ENCODE peak calls at places on chromosome 9, in five cellular contexts. T, S, G, H and K are unnamed samples.

GRCh38 chr9:110427497-110428104 is 89.9 kb upstream of the TXNDC8 start:
- DNase-seq in H (peak; percentile 35), T (no peak), S (peak; percentile 13), G (peak; percentile 53), K (no peak)

GRCh38 chr9:117706421-117707150 is 2.4 kb downstream of the TLR4 start:
- DNase-seq in T (no peak), G (no peak), H (no peak), S (no peak), K (no peak)

GRCh38 chr9:23842531-23843129 is 16.6 kb upstream of the ELAVL2 start:
- DNase-seq in S (no peak), T (no peak), G (no peak), H (no peak), K (no peak)

GRCh38 chr9:38081356-38082108 is 12.5 kb upstream of the SHB start:
- DNase-seq in G (no peak), H (no peak), T (no peak), S (no peak), K (no peak)

GRCh38 chr9:120369608-120370220 is 210.3 kb downstream of the CDK5RAP2 start:
- DNase-seq in S (no peak), H (no peak), T (no peak), G (no peak), K (no peak)

GRCh38 chr9:120735415-120736126 is 21.3 kb upstream of the MEGF9 start:
- DNase-seq in T (no peak), G (peak; percentile 83), H (no peak), S (no peak), K (no peak)

GRCh38 chr9:70475211-70475610 is 60.8 kb upstream of the KLF9 start:
- DNase-seq in H (no peak), G (no peak), S (no peak), T (no peak), K (no peak)

GRCh38 chr9:70888471-70888870 is 232.9 kb downstream of the TRPM3 start:
- DNase-seq in S (no peak), H (no peak), G (no peak), T (no peak), K (no peak)

GRCh38 chr9:130104413-130105193 is 50.9 kb downstream of the GPR107 start:
- DNase-seq in T (no peak), G (peak; percentile 3), S (no peak), H (no peak), K (no peak)

GRCh38 chr9:4859035-4859434 is 66.3 kb downstream of the RCL1 start:
- DNase-seq in G (no peak), H (no peak), S (no peak), T (no peak), K (no peak)

GRCh38 chr9:5593904-5594303 is 35.0 kb upstream of the RIC1 start:
- DNase-seq in G (no peak), H (no peak), S (no peak), T (no peak), K (no peak)

GRCh38 chr9:123299558-123300126 is 31.3 kb upstream of the STRBP start:
- DNase-seq in H (no peak), G (no peak), T (no peak), S (no peak), K (no peak)